ENCODE peak calls at places on chromosome 17, in six cellular contexts. One of them, this sample, is unnamed. For H3K4me1, the result is how much of the 10 kb centered on the place peaks cover.

GRCh38 chr17:60167095-60167741 is 17.4 kb downstream of the CA4 start:
- DNase-seq in sigmoid colon: no peak
- DNase-seq in Peyer's patch: peak
- DNase-seq in endodermal cell: peak
- DNase-seq in heart left ventricle: no peak
- DNase-seq in mammary epithelial cell: no peak
- DNase-seq in this sample: peak

GRCh38 chr17:32689348-32689747 is 187.6 kb downstream of the MYO1D start:
- DNase-seq in Peyer's patch: no peak
- DNase-seq in mammary epithelial cell: no peak
- DNase-seq in heart left ventricle: no peak
- DNase-seq in sigmoid colon: no peak
- DNase-seq in endodermal cell: no peak
- DNase-seq in this sample: no peak

GRCh38 chr17:19344311-19345066 is 18.0 kb downstream of the B9D1 start:
- DNase-seq in heart left ventricle: no peak
- DNase-seq in endodermal cell: peak
- DNase-seq in mammary epithelial cell: no peak
- DNase-seq in sigmoid colon: peak
- DNase-seq in Peyer's patch: peak
- DNase-seq in this sample: no peak

GRCh38 chr17:19317359-19318095 is 45.0 kb downstream of the B9D1 start:
- DNase-seq in heart left ventricle: peak
- DNase-seq in sigmoid colon: peak
- DNase-seq in mammary epithelial cell: no peak
- DNase-seq in endodermal cell: peak
- DNase-seq in Peyer's patch: peak
- DNase-seq in this sample: peak

GRCh38 chr17:56752263-56752662 is 81.5 kb downstream of the C17orf67 start:
- DNase-seq in Peyer's patch: no peak
- DNase-seq in sigmoid colon: no peak
- DNase-seq in endodermal cell: no peak
- DNase-seq in mammary epithelial cell: no peak
- DNase-seq in heart left ventricle: no peak
- DNase-seq in this sample: no peak

GRCh38 chr17:8430966-8431365 is 4.7 kb upstream of the NDEL1 start:
- DNase-seq in endodermal cell: peak
- DNase-seq in Peyer's patch: no peak
- DNase-seq in sigmoid colon: peak
- DNase-seq in heart left ventricle: peak
- DNase-seq in mammary epithelial cell: peak
- DNase-seq in this sample: no peak

GRCh38 chr17:51427259-51428255 is 167.2 kb downstream of the UTP18 start:
- DNase-seq in heart left ventricle: no peak
- DNase-seq in Peyer's patch: no peak
- DNase-seq in mammary epithelial cell: no peak
- DNase-seq in sigmoid colon: no peak
- DNase-seq in endodermal cell: no peak
- DNase-seq in this sample: no peak

GRCh38 chr17:77696720-77697460 is 261.6 kb upstream of the TNRC6C start:
- DNase-seq in Peyer's patch: peak
- DNase-seq in heart left ventricle: no peak
- DNase-seq in endodermal cell: peak
- DNase-seq in mammary epithelial cell: no peak
- DNase-seq in sigmoid colon: no peak
- DNase-seq in this sample: no peak

GRCh38 chr17:45302649-45303173 is 14.1 kb downstream of the MAP3K14 start:
- DNase-seq in sigmoid colon: no peak
- DNase-seq in Peyer's patch: peak
- DNase-seq in mammary epithelial cell: peak
- DNase-seq in heart left ventricle: no peak
- DNase-seq in endodermal cell: no peak
- DNase-seq in this sample: no peak

GRCh38 chr17:15249487-15249886 is 15.6 kb downstream of the PMP22 start:
- DNase-seq in mammary epithelial cell: no peak
- DNase-seq in endodermal cell: peak
- DNase-seq in heart left ventricle: no peak
- DNase-seq in sigmoid colon: no peak
- DNase-seq in Peyer's patch: no peak
- DNase-seq in this sample: no peak
- H3K4me1 ChIP-seq in mammary epithelial cell: under half
- H3K4me1 ChIP-seq in endodermal cell: under half
- H3K4me1 ChIP-seq in heart left ventricle: half or more
- H3K4me1 ChIP-seq in sigmoid colon: under half
- H3K4me1 ChIP-seq in Peyer's patch: under half
- H3K4me1 ChIP-seq in this sample: under half

DNA sequence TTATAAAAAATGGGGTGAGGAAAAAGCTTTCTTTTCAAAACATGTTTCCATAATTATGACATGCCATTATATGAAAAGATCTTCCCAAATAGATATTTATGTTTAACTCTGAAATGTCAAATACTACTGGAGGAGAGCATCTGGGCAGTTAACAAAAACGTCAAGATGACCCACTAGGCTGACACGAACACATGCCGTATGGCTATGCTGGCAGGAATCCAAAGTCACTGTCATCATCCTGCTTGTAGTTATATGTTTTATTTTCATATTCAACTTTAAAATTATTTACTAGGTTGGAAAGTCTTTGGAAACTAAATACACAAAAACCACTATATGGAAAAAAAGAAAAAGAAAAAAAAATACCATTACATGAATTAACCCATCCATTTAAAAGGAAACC is 27.3 kb downstream of the ANKFY1 start:
- DNase-seq in mammary epithelial cell: no peak
- DNase-seq in heart left ventricle: no peak
- DNase-seq in sigmoid colon: no peak
- DNase-seq in endodermal cell: no peak
- DNase-seq in Peyer's patch: no peak
- DNase-seq in this sample: no peak
- H3K4me1 ChIP-seq in mammary epithelial cell: under half
- H3K4me1 ChIP-seq in heart left ventricle: under half
- H3K4me1 ChIP-seq in sigmoid colon: under half
- H3K4me1 ChIP-seq in endodermal cell: under half
- H3K4me1 ChIP-seq in Peyer's patch: under half
- H3K4me1 ChIP-seq in this sample: under half

GRCh38 chr17:79244665-79245064 is 170.0 kb downstream of the ENGASE start:
- DNase-seq in mammary epithelial cell: no peak
- DNase-seq in heart left ventricle: no peak
- DNase-seq in endodermal cell: no peak
- DNase-seq in sigmoid colon: no peak
- DNase-seq in Peyer's patch: no peak
- DNase-seq in this sample: no peak
- H3K4me1 ChIP-seq in mammary epithelial cell: under half
- H3K4me1 ChIP-seq in heart left ventricle: under half
- H3K4me1 ChIP-seq in endodermal cell: under half
- H3K4me1 ChIP-seq in sigmoid colon: under half
- H3K4me1 ChIP-seq in Peyer's patch: under half
- H3K4me1 ChIP-seq in this sample: under half

GRCh38 chr17:64969046-64969501 is 49.8 kb upstream of the LRRC37A3 start:
- DNase-seq in heart left ventricle: no peak
- DNase-seq in endodermal cell: no peak
- DNase-seq in mammary epithelial cell: no peak
- DNase-seq in sigmoid colon: no peak
- DNase-seq in Peyer's patch: no peak
- DNase-seq in this sample: no peak

GRCh38 chr17:64975318-64976087 is 56.2 kb upstream of the LRRC37A3 start:
- DNase-seq in endodermal cell: peak
- DNase-seq in mammary epithelial cell: peak
- DNase-seq in sigmoid colon: peak
- DNase-seq in heart left ventricle: peak
- DNase-seq in Peyer's patch: peak
- DNase-seq in this sample: peak

GRCh38 chr17:64974750-64975317 is 55.6 kb upstream of the LRRC37A3 start:
- DNase-seq in endodermal cell: no peak
- DNase-seq in mammary epithelial cell: peak
- DNase-seq in Peyer's patch: no peak
- DNase-seq in sigmoid colon: no peak
- DNase-seq in heart left ventricle: no peak
- DNase-seq in this sample: no peak

GRCh38 chr17:64978138-64978537 is 58.9 kb upstream of the LRRC37A3 start:
- DNase-seq in endodermal cell: peak
- DNase-seq in heart left ventricle: no peak
- DNase-seq in Peyer's patch: no peak
- DNase-seq in sigmoid colon: no peak
- DNase-seq in mammary epithelial cell: no peak
- DNase-seq in this sample: no peak

GRCh38 chr17:64972611-64973010 is 53.3 kb upstream of the LRRC37A3 start:
- DNase-seq in heart left ventricle: no peak
- DNase-seq in sigmoid colon: no peak
- DNase-seq in mammary epithelial cell: no peak
- DNase-seq in Peyer's patch: no peak
- DNase-seq in endodermal cell: no peak
- DNase-seq in this sample: no peak
- H3K4me1 ChIP-seq in heart left ventricle: under half
- H3K4me1 ChIP-seq in sigmoid colon: under half
- H3K4me1 ChIP-seq in mammary epithelial cell: under half
- H3K4me1 ChIP-seq in Peyer's patch: under half
- H3K4me1 ChIP-seq in endodermal cell: under half
- H3K4me1 ChIP-seq in this sample: under half

GRCh38 chr17:79006794-79007503 is 2.6 kb downstream of the CANT1 start:
- DNase-seq in Peyer's patch: peak
- DNase-seq in endodermal cell: peak
- DNase-seq in mammary epithelial cell: no peak
- DNase-seq in heart left ventricle: no peak
- DNase-seq in sigmoid colon: peak
- DNase-seq in this sample: no peak
- H3K4me1 ChIP-seq in Peyer's patch: under half
- H3K4me1 ChIP-seq in endodermal cell: under half
- H3K4me1 ChIP-seq in mammary epithelial cell: under half
- H3K4me1 ChIP-seq in heart left ventricle: under half
- H3K4me1 ChIP-seq in sigmoid colon: under half
- H3K4me1 ChIP-seq in this sample: under half

GRCh38 chr17:48552453-48553189 is 7.7 kb upstream of the HOXB2 start:
- DNase-seq in Peyer's patch: no peak
- DNase-seq in mammary epithelial cell: peak
- DNase-seq in sigmoid colon: peak
- DNase-seq in endodermal cell: peak
- DNase-seq in heart left ventricle: no peak
- DNase-seq in this sample: no peak

GRCh38 chr17:48549909-48550308 is 5.0 kb upstream of the HOXB2 start:
- DNase-seq in mammary epithelial cell: peak
- DNase-seq in heart left ventricle: no peak
- DNase-seq in sigmoid colon: peak
- DNase-seq in endodermal cell: no peak
- DNase-seq in Peyer's patch: no peak
- DNase-seq in this sample: no peak

GRCh38 chr17:48551601-48552452 is 6.9 kb upstream of the HOXB2 start:
- DNase-seq in sigmoid colon: peak
- DNase-seq in endodermal cell: peak
- DNase-seq in mammary epithelial cell: peak
- DNase-seq in Peyer's patch: no peak
- DNase-seq in heart left ventricle: no peak
- DNase-seq in this sample: no peak

GRCh38 chr17:48550313-48551205 is 5.7 kb upstream of the HOXB2 start:
- DNase-seq in heart left ventricle: no peak
- DNase-seq in endodermal cell: peak
- DNase-seq in sigmoid colon: peak
- DNase-seq in mammary epithelial cell: peak
- DNase-seq in Peyer's patch: no peak
- DNase-seq in this sample: no peak

DNA sequence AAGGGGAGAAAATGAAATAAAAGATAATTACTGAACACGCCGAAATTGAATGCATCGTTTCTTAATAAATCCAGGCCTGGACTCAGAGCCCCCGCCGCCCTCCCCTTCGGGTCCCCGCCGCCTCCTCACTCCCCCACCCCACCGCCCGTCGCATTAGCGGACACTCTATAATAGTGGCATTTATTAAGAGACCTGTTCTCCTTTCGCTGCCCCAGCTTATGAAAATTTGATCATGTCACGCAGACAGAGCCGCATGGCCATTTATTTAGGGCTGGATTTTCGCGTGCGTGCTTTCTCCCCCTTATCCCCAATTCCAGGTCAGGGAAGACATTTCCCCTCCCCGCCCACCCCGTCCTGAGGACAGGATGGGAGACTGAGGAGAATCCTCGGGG is 6.3 kb upstream of the HOXB2 start:
- DNase-seq in sigmoid colon: no peak
- DNase-seq in Peyer's patch: no peak
- DNase-seq in mammary epithelial cell: peak
- DNase-seq in endodermal cell: no peak
- DNase-seq in heart left ventricle: no peak
- DNase-seq in this sample: no peak
- H3K4me1 ChIP-seq in sigmoid colon: under half
- H3K4me1 ChIP-seq in Peyer's patch: under half
- H3K4me1 ChIP-seq in mammary epithelial cell: under half
- H3K4me1 ChIP-seq in endodermal cell: under half
- H3K4me1 ChIP-seq in heart left ventricle: under half
- H3K4me1 ChIP-seq in this sample: under half

GRCh38 chr17:82446649-82447048 is 3.9 kb downstream of the CYBC1 start:
- DNase-seq in mammary epithelial cell: no peak
- DNase-seq in endodermal cell: no peak
- DNase-seq in sigmoid colon: no peak
- DNase-seq in Peyer's patch: no peak
- DNase-seq in heart left ventricle: no peak
- DNase-seq in this sample: no peak

GRCh38 chr17:82444284-82444893 is 6.2 kb downstream of the CYBC1 start:
- DNase-seq in endodermal cell: no peak
- DNase-seq in heart left ventricle: no peak
- DNase-seq in mammary epithelial cell: no peak
- DNase-seq in Peyer's patch: no peak
- DNase-seq in sigmoid colon: no peak
- DNase-seq in this sample: no peak

GRCh38 chr17:82444941-82445521 is 5.5 kb downstream of the CYBC1 start:
- DNase-seq in mammary epithelial cell: no peak
- DNase-seq in sigmoid colon: no peak
- DNase-seq in endodermal cell: no peak
- DNase-seq in heart left ventricle: no peak
- DNase-seq in Peyer's patch: no peak
- DNase-seq in this sample: no peak

GRCh38 chr17:82445542-82445941 is 5.0 kb downstream of the CYBC1 start:
- DNase-seq in heart left ventricle: no peak
- DNase-seq in sigmoid colon: no peak
- DNase-seq in mammary epithelial cell: no peak
- DNase-seq in Peyer's patch: no peak
- DNase-seq in endodermal cell: no peak
- DNase-seq in this sample: no peak

GRCh38 chr17:82446124-82446523 is 4.4 kb downstream of the CYBC1 start:
- DNase-seq in sigmoid colon: no peak
- DNase-seq in endodermal cell: no peak
- DNase-seq in mammary epithelial cell: no peak
- DNase-seq in heart left ventricle: no peak
- DNase-seq in Peyer's patch: no peak
- DNase-seq in this sample: no peak
- H3K4me1 ChIP-seq in sigmoid colon: under half
- H3K4me1 ChIP-seq in endodermal cell: under half
- H3K4me1 ChIP-seq in mammary epithelial cell: under half
- H3K4me1 ChIP-seq in heart left ventricle: under half
- H3K4me1 ChIP-seq in Peyer's patch: under half
- H3K4me1 ChIP-seq in this sample: under half

GRCh38 chr17:74740641-74741387 is 3.8 kb downstream of the RAB37 start:
- DNase-seq in heart left ventricle: no peak
- DNase-seq in sigmoid colon: no peak
- DNase-seq in mammary epithelial cell: no peak
- DNase-seq in endodermal cell: no peak
- DNase-seq in Peyer's patch: peak
- DNase-seq in this sample: no peak
- H3K4me1 ChIP-seq in heart left ventricle: under half
- H3K4me1 ChIP-seq in sigmoid colon: under half
- H3K4me1 ChIP-seq in mammary epithelial cell: under half
- H3K4me1 ChIP-seq in endodermal cell: under half
- H3K4me1 ChIP-seq in Peyer's patch: half or more
- H3K4me1 ChIP-seq in this sample: under half

This sample was measured in colonic mucosa.